ENCODE peak calls at places on chromosomes 16 and 17, in four cellular contexts. Q, G, J and Z are unnamed samples. For H3K4me1, the result is how much of the 10 kb centered on the place peaks cover.

GRCh38 chr17:79983456-79983855 is 52.2 kb downstream of the TBC1D16 start:
- DNase-seq in J (peak), G (no peak), Q (no peak), Z (no peak)

GRCh38 chr17:3691539-3692166 is 4.3 kb downstream of the P2RX5 start:
- DNase-seq in Q (no peak), J (no peak), G (no peak), Z (no peak)

GRCh38 chr16:79997257-79997656 is 396.7 kb upstream of the MAF start:
- DNase-seq in G (no peak), Q (no peak), J (no peak), Z (no peak)

GRCh38 chr16:56743840-56744239 is 13.9 kb downstream of the NUP93 start:
- DNase-seq in Q (peak), J (peak), G (no peak), Z (peak)

GRCh38 chr16:8721693-8722348 is 47.4 kb downstream of the ABAT start:
- DNase-seq in G (no peak), Q (no peak), J (no peak), Z (no peak)

GRCh38 chr16:52283581-52284375 is 263.2 kb downstream of the TOX3 start:
- DNase-seq in G (no peak), J (no peak), Q (no peak), Z (no peak)

GRCh38 chr17:28745052-28745776 is 1.4 kb downstream of the TRAF4 start:
- DNase-seq in J (peak), Q (no peak), G (peak), Z (no peak)

GRCh38 chr17:11561702-11562101 is 36.6 kb upstream of the DNAH9 start:
- DNase-seq in Q (no peak), G (no peak), J (no peak), Z (no peak)

GRCh38 chr16:27460663-27461482 is 58.9 kb downstream of the IL21R start:
- DNase-seq in J (peak), Q (no peak), G (no peak), Z (no peak)

GRCh38 chr17:18319604-18320256 is 4.6 kb downstream of the SMCR8 start:
- DNase-seq in J (no peak), Q (no peak), G (no peak), Z (no peak)

GRCh38 chr16:2692251-2692947 is 10.1 kb downstream of the KCTD5 start:
- DNase-seq in Q (peak), J (peak), G (peak), Z (peak)

GRCh38 chr17:65723356-65723928 is 162.0 kb upstream of the AXIN2 start:
- DNase-seq in J (no peak), G (no peak), Q (no peak), Z (no peak)

GRCh38 chr16:28157768-28158535 is 53.8 kb downstream of the XPO6 start:
- DNase-seq in Q (no peak), J (no peak), G (no peak), Z (no peak)

GRCh38 chr17:50198026-50198669 is 3.3 kb downstream of the COL1A1 start:
- DNase-seq in G (peak), Q (peak), J (peak), Z (no peak)

GRCh38 chr17:50194441-50195195 is 6.8 kb downstream of the COL1A1 start:
- DNase-seq in J (no peak), G (peak), Q (no peak), Z (no peak)

GRCh38 chr17:50196036-50196435 is 5.4 kb downstream of the COL1A1 start:
- DNase-seq in J (peak), Q (no peak), G (peak), Z (no peak)

GRCh38 chr17:50195196-50195865 is 6.1 kb downstream of the COL1A1 start:
- DNase-seq in Q (no peak), J (peak), G (no peak), Z (no peak)

GRCh38 chr17:50196826-50197225 is 4.6 kb downstream of the COL1A1 start:
- DNase-seq in J (peak), G (no peak), Q (no peak), Z (no peak)
- H3K4me3 ChIP-seq in J (no peak), G (no peak), Q (no peak), Z (no peak)

GRCh38 chr16:29820271-29820701 is at the start of gene MVP:
- DNase-seq in Q (peak), J (peak), G (peak), Z (peak)

GRCh38 chr16:29818082-29818481 is 2.1 kb downstream of the PAGR1 start:
- DNase-seq in G (no peak), J (no peak), Q (no peak), Z (no peak)

GRCh38 chr16:29821663-29822115 is 1.4 kb downstream of the MVP start:
- DNase-seq in J (no peak), G (peak), Q (peak), Z (no peak)

GRCh38 chr16:29820730-29821662 is 734 bp downstream of the MVP start:
- DNase-seq in G (peak), J (peak), Q (peak), Z (no peak)

DNA sequence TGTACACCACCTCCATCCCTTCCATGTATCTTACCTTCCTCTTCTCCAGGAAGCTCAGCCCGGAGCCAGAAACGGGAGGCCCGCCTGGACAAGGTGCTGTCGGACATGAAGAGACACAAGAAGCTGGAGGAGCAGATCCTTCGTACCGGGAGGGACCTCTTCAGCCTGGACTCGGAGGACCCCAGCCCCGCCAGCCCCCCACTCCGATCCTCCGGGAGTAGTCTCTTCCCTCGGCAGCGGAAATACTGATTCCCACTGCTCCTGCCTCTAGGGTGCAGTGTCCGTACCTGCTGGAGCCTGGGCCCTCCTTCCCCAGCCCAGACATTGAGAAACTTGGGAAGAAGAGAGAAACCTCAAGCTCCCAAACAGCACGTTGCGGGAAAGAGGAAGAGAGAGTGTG is 756 bp upstream of the MVP start:
- DNase-seq in J (no peak), G (no peak), Q (no peak), Z (no peak)
- H3K4me1 ChIP-seq in J (under half), G (under half), Q (under half), Z (half or more)

DNA sequence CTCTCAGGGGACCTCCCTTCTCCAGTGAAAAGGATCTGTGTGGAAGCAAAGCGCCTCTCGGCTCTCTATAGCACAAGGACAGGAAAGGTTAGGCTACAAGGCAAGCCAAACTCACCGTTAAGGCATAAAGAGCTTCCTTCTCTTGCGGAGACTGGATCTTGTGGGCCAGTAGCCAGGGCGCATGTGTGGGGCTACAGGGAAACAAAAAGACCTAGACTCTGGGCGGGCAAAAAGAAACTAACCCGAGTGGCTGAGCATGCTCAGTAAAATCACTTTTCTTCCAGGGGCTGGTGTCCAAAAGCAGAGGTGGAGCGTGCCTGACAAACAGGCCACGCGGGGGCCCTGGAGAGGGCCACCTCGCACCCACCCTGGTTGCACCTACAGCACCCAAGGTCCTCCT is 16.1 kb downstream of the GGA2 start:
- DNase-seq in Q (no peak), G (no peak), J (no peak), Z (no peak)
- H3K4me3 ChIP-seq in Q (no peak), G (no peak), J (no peak), Z (no peak)

GRCh38 chr17:9232591-9233270 is 211.4 kb downstream of the NTN1 start:
- DNase-seq in G (no peak), J (peak), Q (no peak), Z (no peak)

GRCh38 chr17:9233271-9233599 is 211.9 kb downstream of the NTN1 start:
- DNase-seq in Q (no peak), G (no peak), J (peak), Z (no peak)

GRCh38 chr17:9230861-9231260 is 209.6 kb downstream of the NTN1 start:
- DNase-seq in G (no peak), Q (no peak), J (peak), Z (no peak)

GRCh38 chr17:9231449-9232154 is 210.3 kb downstream of the NTN1 start:
- DNase-seq in G (no peak), J (peak), Q (no peak), Z (no peak)

DNA sequence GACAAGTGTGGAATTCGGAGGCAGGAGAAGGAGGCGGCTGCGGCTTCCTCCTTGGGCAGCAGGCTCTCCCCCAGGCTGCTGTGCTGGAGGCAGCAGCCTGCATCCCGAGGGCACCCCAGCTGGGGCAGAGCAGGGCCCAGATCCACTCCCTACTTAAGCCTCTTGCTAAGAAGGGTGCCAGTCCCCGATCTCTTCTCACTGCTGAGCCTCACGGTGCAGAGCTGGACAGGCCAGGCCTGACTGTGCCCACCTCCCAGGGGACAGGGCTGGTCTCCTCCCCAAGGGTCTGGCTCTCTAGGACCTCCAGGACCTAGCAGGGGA is 210.8 kb downstream of the NTN1 start:
- DNase-seq in Q (no peak), G (no peak), J (peak), Z (no peak)
- H3K4me1 ChIP-seq in Q (under half), G (under half), J (under half), Z (under half)

GRCh38 chr17:20992416-20992815 is 50.4 kb downstream of the USP22 start:
- DNase-seq in J (peak), Q (no peak), G (peak), Z (no peak)
- H3K4me3 ChIP-seq in J (peak), Q (peak), G (no peak), Z (peak)

GRCh38 chr16:84823926-84824325 is 4.1 kb downstream of the CRISPLD2 start:
- DNase-seq in G (no peak), Q (no peak), J (no peak), Z (no peak)
- H3K4me1 ChIP-seq in G (under half), Q (under half), J (under half), Z (half or more)

GRCh38 chr16:50499254-50499653 is 48.9 kb upstream of the NKD1 start:
- DNase-seq in G (no peak), Q (no peak), J (no peak), Z (no peak)

GRCh38 chr16:50502616-50503000 is 45.6 kb upstream of the NKD1 start:
- DNase-seq in J (no peak), Q (no peak), G (no peak), Z (no peak)

GRCh38 chr16:50500171-50500874 is 47.9 kb upstream of the NKD1 start:
- DNase-seq in J (no peak), G (no peak), Q (no peak), Z (no peak)

GRCh38 chr16:50501251-50501650 is 46.9 kb upstream of the NKD1 start:
- DNase-seq in Q (no peak), J (no peak), G (no peak), Z (no peak)

DNA sequence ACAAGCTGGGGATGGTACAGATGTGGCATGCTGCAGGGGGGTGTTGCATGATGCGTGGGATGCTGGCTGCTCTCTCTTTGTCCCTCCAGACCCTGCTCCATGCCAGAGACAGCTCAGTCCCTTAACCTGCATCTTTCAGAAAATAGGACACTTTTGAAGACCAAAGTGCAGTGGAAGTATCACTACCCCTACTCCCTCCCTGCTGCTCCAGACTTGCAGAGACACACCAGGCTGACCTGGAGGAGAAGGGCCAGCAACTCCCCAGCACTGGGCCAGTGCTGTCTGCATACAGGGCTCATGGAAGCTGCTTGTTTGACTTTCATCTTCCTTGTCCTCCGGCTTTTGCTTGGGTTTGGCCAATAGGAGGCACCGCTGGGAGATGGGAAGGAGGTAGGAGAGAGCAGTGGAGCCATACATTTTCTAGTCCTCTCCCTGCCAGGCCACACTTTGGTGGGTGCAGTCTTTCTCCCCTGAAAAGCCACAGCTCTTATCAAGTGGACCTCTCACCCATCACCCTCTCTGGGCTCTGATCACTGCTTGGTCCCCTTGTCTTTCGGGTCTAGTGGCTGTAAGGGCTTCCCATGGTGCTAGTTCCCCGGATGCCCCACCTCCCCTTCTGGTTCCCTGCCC is 46.1 kb upstream of the NKD1 start:
- DNase-seq in Q (no peak), J (no peak), G (no peak), Z (no peak)
- H3K4me3 ChIP-seq in Q (no peak), J (no peak), G (no peak), Z (no peak)

GRCh38 chr17:78227455-78227916 is 3.9 kb upstream of the TMEM235 start:
- DNase-seq in Q (no peak), G (no peak), J (no peak), Z (no peak)
- H3K4me1 ChIP-seq in Q (under half), G (under half), J (under half), Z (under half)